ENCODE peak calls at places on chromosomes 12 and 14, in five cellular contexts. V is caudate nucleus, D is kidney, K is A673, X is SK-N-MC. E is an unnamed sample.

GRCh38 chr12:23751641-23752040 is 197.8 kb downstream of the SOX5 start:
- DNase-seq in V (no peak), D (no peak), K (no peak), X (no peak), E (no peak)

GRCh38 chr14:92122351-92122677 is 545 bp downstream of the CPSF2 start:
- DNase-seq in V (no peak), D (no peak), K (peak; percentile 57), X (no peak), E (no peak)

GRCh38 chr14:89672636-89673279 is 255.7 kb upstream of the FOXN3 start:
- DNase-seq in V (no peak), D (no peak), K (peak; percentile 5), X (peak; percentile 6), E (no peak)

GRCh38 chr12:55929306-55929791 is 1.6 kb upstream of the DGKA start:
- DNase-seq in V (no peak), D (peak; percentile 86), K (no peak), X (no peak), E (peak; percentile 98)

GRCh38 chr12:92290881-92291280 is 145.2 kb upstream of the BTG1 start:
- DNase-seq in V (no peak), D (no peak), K (no peak), X (no peak), E (no peak)

GRCh38 chr14:102140027-102140749 is 491 bp downstream of the WDR20 start:
- DNase-seq in V (peak; percentile 35), D (no peak), K (peak; percentile 24), X (no peak), E (peak; percentile 28)

GRCh38 chr12:26373606-26374495 is 178.5 kb downstream of the SSPN start:
- DNase-seq in V (no peak), D (no peak), K (no peak), X (no peak), E (no peak)

GRCh38 chr12:81114241-81114640 is 36.4 kb downstream of the ACSS3 start:
- DNase-seq in V (no peak), D (no peak), K (no peak), X (no peak), E (no peak)

GRCh38 chr12:29921307-29921706 is 137.6 kb upstream of the TMTC1 start:
- DNase-seq in V (no peak), D (no peak), K (peak; percentile 13), X (no peak), E (no peak)

DNA sequence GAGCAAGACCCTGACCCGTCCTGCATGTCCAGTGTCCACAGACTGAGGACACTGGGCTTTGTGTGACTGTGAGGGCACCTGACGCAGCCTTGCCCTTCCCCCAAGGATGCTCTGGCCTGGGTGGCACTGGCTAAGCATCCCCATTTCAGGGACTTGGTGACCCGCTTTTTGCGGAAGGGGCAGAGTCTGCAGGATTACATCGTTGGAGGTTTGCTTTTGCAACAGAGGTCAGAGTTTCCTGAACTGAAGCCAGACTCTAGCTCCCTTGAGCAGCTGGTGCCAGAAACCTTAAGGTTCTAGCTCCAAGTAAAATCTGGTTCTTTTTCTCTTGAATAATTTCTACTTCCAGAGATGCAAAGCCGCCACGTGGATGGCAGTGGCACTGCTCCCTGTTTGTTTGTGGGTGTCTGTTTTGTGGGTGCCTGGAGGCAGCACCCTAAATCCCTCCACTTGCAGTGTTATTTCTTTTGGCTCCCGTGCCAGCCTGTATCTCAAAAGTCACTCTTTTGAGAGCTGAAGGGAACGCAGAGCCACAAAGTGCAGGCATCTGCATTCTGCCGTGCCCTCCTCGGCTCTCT is 184.7 kb downstream of the TSPAN9 start:
- DNase-seq in V (no peak), D (no peak), K (no peak), X (no peak), E (no peak)
- H3K27ac ChIP-seq in V (no peak overlapping the region), D (peak overlapping the region; percentile 28), K (no peak overlapping the region), X (no peak overlapping the region), E (no peak overlapping the region)

GRCh38 chr12:107684029-107684790 is 1.4 kb upstream of the PWP1 start:
- DNase-seq in V (no peak), D (no peak), K (no peak), X (no peak), E (no peak)
- H3K27ac ChIP-seq in V (no peak overlapping the region), D (no peak overlapping the region), K (no peak overlapping the region), X (no peak overlapping the region), E (peak overlapping the region; percentile 88)

GRCh38 chr14:26773906-26774593 is 176.2 kb upstream of the NOVA1 start:
- DNase-seq in V (no peak), D (no peak), K (no peak), X (no peak), E (no peak)
- H3K27ac ChIP-seq in V (no peak overlapping the region), D (no peak overlapping the region), K (no peak overlapping the region), X (no peak overlapping the region), E (no peak overlapping the region)

GRCh38 chr12:69972136-69972535 is 147.1 kb downstream of the MYRFL start:
- DNase-seq in V (no peak), D (no peak), K (no peak), X (no peak), E (no peak)
- H3K27ac ChIP-seq in V (no peak overlapping the region), D (no peak overlapping the region), K (no peak overlapping the region), X (no peak overlapping the region), E (no peak overlapping the region)

E was measured in naive thymus-derived CD4-positive, alpha-beta T cell.